ENCODE peak calls at places on chromosomes 12 and 14, in nine cellular contexts. B is aorta; E is thoracic aorta; P is NCI-H187; K is GOT3; U is GM12865; Q is activated CD8-positive, alpha-beta T cell treated with anti-CD3 and anti-CD28 coated beads, Interleukin-2, amount 10 ng/mL, durations not matched to agents 7 days and 5 days; X is T1000; G is RWPE2. J is an unnamed sample.

GRCh38 chr12:5171701-5172100 is 128.0 kb downstream of the KCNA5 start:
- DNase-seq in K (no peak), P (peak), E (no peak), U (peak), Q (no peak), B (no peak), X (no peak), G (no peak), J (peak)

GRCh38 chr14:52458721-52459085 is 93.6 kb downstream of the TXNDC16 start:
- DNase-seq in K (no peak), G (no peak), X (no peak), P (no peak), U (no peak), Q (no peak), E (no peak), B (no peak), J (no peak)

GRCh38 chr12:12734561-12735071 is 17.4 kb downstream of the CDKN1B start:
- DNase-seq in X (no peak), G (no peak), P (no peak), Q (no peak), E (no peak), B (no peak), U (no peak), K (no peak), J (no peak)

GRCh38 chr12:12474931-12475485 is 87.7 kb downstream of the DUSP16 start:
- DNase-seq in G (no peak), E (no peak), X (no peak), K (no peak), P (no peak), Q (peak), U (peak), B (no peak), J (peak)

GRCh38 chr14:68609012-68609411 is 183.9 kb downstream of the ZFP36L1 start:
- DNase-seq in K (no peak), E (no peak), X (no peak), Q (no peak), B (no peak), P (no peak), U (no peak), G (no peak), J (no peak)

GRCh38 chr12:123712780-123713319 is 697 bp downstream of the ATP6V0A2 start:
- DNase-seq in P (no peak), K (no peak), Q (peak), X (no peak), U (no peak), G (no peak), B (no peak), E (no peak), J (no peak)

GRCh38 chr12:81079280-81080076 is 1.6 kb downstream of the ACSS3 start:
- DNase-seq in X (no peak), B (no peak), Q (no peak), G (no peak), P (no peak), E (no peak), U (no peak), K (no peak), J (no peak)

GRCh38 chr12:121423682-121424631 is 24.0 kb downstream of the RNF34 start:
- DNase-seq in X (no peak), K (no peak), E (no peak), G (no peak), Q (no peak), U (no peak), B (peak), P (no peak), J (no peak)

GRCh38 chr12:130115646-130116045 is 46.6 kb upstream of the FZD10 start:
- DNase-seq in G (no peak), B (no peak), U (no peak), Q (no peak), E (no peak), K (no peak), P (no peak), X (no peak), J (no peak)

GRCh38 chr12:95605087-95605486 is 53.8 kb upstream of the USP44 start:
- DNase-seq in X (no peak), G (no peak), B (no peak), P (no peak), E (no peak), K (no peak), U (no peak), Q (no peak), J (no peak)

J was measured in GM13976.